ENCODE peak calls at places on chromosomes 11 and 22, in six cellular contexts. I is kidney, G is fibroblast of mammary gland, H is WTC11, V is pancreas, N is endodermal cell. W is an unnamed sample.

GRCh38 chr22:22897947-22898346 is 10.3 kb downstream of the IGLL5 start:
- DNase-seq in I (no peak), G (no peak), H (no peak), V (no peak), N (no peak), W (no peak)

GRCh38 chr11:18172686-18173085 is at the start of gene MRGPRX4:
- DNase-seq in I (no peak), G (no peak), H (no peak), V (no peak), N (no peak), W (no peak)

GRCh38 chr11:82003671-82004148 is 730.0 kb downstream of the FAM181B start:
- DNase-seq in I (no peak), G (peak; percentile 79), H (no peak), V (no peak), N (no peak), W (no peak)

GRCh38 chr22:39927544-39927943 is 26.7 kb downstream of the GRAP2 start:
- DNase-seq in I (no peak), G (no peak), H (peak; percentile 53), V (no peak), N (peak; percentile 83), W (no peak)

GRCh38 chr11:32231909-32232493 is 141.1 kb downstream of the RCN1 start:
- DNase-seq in I (no peak), G (peak; percentile 37), H (peak; percentile 64), V (no peak), N (peak; percentile 87), W (peak; percentile 37)

GRCh38 chr11:66505276-66505816 is 5.1 kb upstream of the BBS1 start:
- DNase-seq in I (no peak), G (no peak), H (no peak), V (no peak), N (no peak), W (no peak)

GRCh38 chr11:123755813-123756212 is 1.5 kb upstream of the OR6X1 start:
- DNase-seq in I (no peak), G (no peak), H (no peak), V (no peak), N (no peak), W (no peak)

GRCh38 chr22:44639891-44640617 is 62.0 kb upstream of the PRR5 start:
- DNase-seq in I (peak; percentile 70), G (no peak), H (no peak), V (no peak), N (no peak), W (no peak)

GRCh38 chr11:108871152-108871551 is 206.3 kb downstream of the DDX10 start:
- DNase-seq in I (no peak), G (peak; percentile 72), H (peak; percentile 32), V (no peak), N (peak; percentile 70), W (peak; percentile 45)

GRCh38 chr11:125070699-125071254 is 7.7 kb downstream of the SLC37A2 start:
- DNase-seq in I (peak; percentile 80), G (peak; percentile 83), H (no peak), V (peak; percentile 49), N (peak; percentile 42), W (peak; percentile 49)

GRCh38 chr22:40240671-40241070 is 62.9 kb downstream of the TNRC6B start:
- DNase-seq in I (no peak), G (no peak), H (no peak), V (no peak), N (no peak), W (no peak)

GRCh38 chr11:73221451-73221850 is 3.4 kb downstream of the P2RY2 start:
- DNase-seq in I (no peak), G (no peak), H (no peak), V (peak; percentile 18), N (no peak), W (no peak)

GRCh38 chr11:92383430-92383829 is 158.8 kb downstream of the FAT3 start:
- DNase-seq in I (no peak), G (peak; percentile 88), H (no peak), V (no peak), N (no peak), W (peak; percentile 64)

GRCh38 chr11:7973011-7973410 is 7.8 kb upstream of the NLRP10 start:
- DNase-seq in I (no peak), G (peak; percentile 31), H (no peak), V (no peak), N (no peak), W (no peak)

GRCh38 chr11:68804786-68805185 is 36.9 kb downstream of the CPT1A start:
- DNase-seq in I (no peak), G (no peak), H (peak; percentile 35), V (no peak), N (peak; percentile 76), W (no peak)

GRCh38 chr11:39786682-39787081 is 1672.8 kb downstream of the LRRC4C start:
- DNase-seq in I (peak; percentile 66), G (no peak), H (no peak), V (no peak), N (no peak), W (no peak)

GRCh38 chr11:128206476-128206875 is 380.9 kb downstream of the ETS1 start:
- DNase-seq in I (no peak), G (no peak), H (no peak), V (no peak), N (no peak), W (no peak)

GRCh38 chr11:126392638-126393023 is 37.1 kb downstream of the ST3GAL4 start:
- DNase-seq in I (no peak), G (no peak), H (no peak), V (peak; percentile 11), N (no peak), W (no peak)

GRCh38 chr11:74449369-74449931 is 17.9 kb downstream of the KCNE3 start:
- DNase-seq in I (no peak), G (peak; percentile 89), H (no peak), V (no peak), N (peak; percentile 69), W (peak; percentile 85)

GRCh38 chr11:2537896-2538855 is 93.4 kb downstream of the KCNQ1 start:
- DNase-seq in I (peak; percentile 29), G (no peak), H (no peak), V (peak; percentile 38), N (peak; percentile 37), W (no peak)

GRCh38 chr22:38706101-38706884 is 549 bp downstream of the GTPBP1 start:
- DNase-seq in I (peak; percentile 91), G (peak; percentile 29), H (peak; percentile 44), V (peak; percentile 79), N (peak; percentile 68), W (peak; percentile 17)

GRCh38 chr11:18791175-18792065 is at the start of gene PTPN5:
- DNase-seq in I (no peak), G (no peak), H (peak; percentile 64), V (no peak), N (peak; percentile 83), W (no peak)

GRCh38 chr11:9169595-9170295 is 78.3 kb upstream of the SCUBE2 start:
- DNase-seq in I (no peak), G (no peak), H (no peak), V (no peak), N (no peak), W (no peak)

GRCh38 chr11:20707876-20708275 is 38.5 kb downstream of the NELL1 start:
- DNase-seq in I (no peak), G (no peak), H (no peak), V (no peak), N (peak; percentile 60), W (no peak)

GRCh38 chr22:25082096-25082495 is 117.6 kb upstream of the CRYBB3 start:
- DNase-seq in I (no peak), G (no peak), H (no peak), V (no peak), N (no peak), W (no peak)

GRCh38 chr11:43787823-43788222 is 92.8 kb upstream of the ALKBH3 start:
- DNase-seq in I (no peak), G (no peak), H (no peak), V (no peak), N (no peak), W (no peak)

GRCh38 chr11:43790444-43790794 is 90.2 kb upstream of the ALKBH3 start:
- DNase-seq in I (no peak), G (peak; percentile 58), H (no peak), V (no peak), N (no peak), W (peak; percentile 53)

GRCh38 chr11:43786016-43786415 is 94.6 kb upstream of the ALKBH3 start:
- DNase-seq in I (no peak), G (no peak), H (no peak), V (no peak), N (no peak), W (no peak)

GRCh38 chr11:43789700-43790443 is 90.8 kb upstream of the ALKBH3 start:
- DNase-seq in I (no peak), G (peak; percentile 56), H (no peak), V (no peak), N (no peak), W (peak; percentile 72)

GRCh38 chr11:43788394-43788793 is 92.2 kb upstream of the ALKBH3 start:
- DNase-seq in I (no peak), G (no peak), H (no peak), V (no peak), N (no peak), W (no peak)
- TF ChIP-seq CTCF in I (no peak), G (no peak), H (no peak), V (no peak), N (no peak), W (no peak)

DNA sequence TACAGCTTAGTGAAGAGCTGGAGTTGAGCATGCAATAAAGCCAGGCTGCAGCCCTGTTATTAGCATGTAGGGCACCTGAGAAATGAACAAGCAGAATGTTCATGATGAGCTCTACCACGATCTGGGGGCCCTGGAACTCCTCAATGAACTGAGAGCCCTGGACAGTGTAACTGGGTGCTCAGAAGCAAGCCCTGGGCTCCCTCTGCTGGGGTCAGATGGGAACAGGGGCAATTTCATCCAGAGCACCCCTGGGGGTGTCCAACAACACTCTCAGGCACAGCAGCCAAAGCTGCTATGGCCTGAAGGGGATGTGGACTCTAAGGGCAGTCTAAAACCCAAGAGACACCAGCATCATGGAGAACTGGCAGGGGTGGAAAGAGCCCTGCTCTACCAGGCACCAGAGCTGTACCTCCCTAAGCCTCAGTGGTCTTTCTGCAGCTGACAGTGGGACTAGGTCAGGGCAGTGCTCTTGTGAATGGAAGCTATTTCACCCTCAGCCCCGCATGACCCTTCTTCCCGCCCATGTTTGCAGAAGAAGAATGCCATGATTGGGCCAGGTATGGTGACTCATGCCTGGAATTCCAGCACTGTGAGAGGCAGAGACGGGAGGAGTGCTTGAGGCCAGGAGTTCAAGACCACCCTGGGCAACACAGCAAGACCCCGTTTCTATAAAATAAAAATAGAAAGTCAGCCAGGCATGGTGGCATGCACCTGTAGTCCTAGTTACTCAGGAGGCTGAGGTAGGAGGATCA is 28.9 kb downstream of the THOC5 start:
- DNase-seq in I (no peak), G (peak; percentile 25), H (peak; percentile 61), V (no peak), N (peak; percentile 77), W (peak; percentile 27)
- TF ChIP-seq CTCF in I (peak; percentile 22), G (peak; percentile 39), H (peak; percentile 30), V (no peak), N (peak; percentile 76), W (peak; percentile 71)

GRCh38 chr11:129699711-129700304 is 115.8 kb upstream of the TMEM45B start:
- DNase-seq in I (no peak), G (no peak), H (no peak), V (no peak), N (no peak), W (no peak)
- TF ChIP-seq CTCF in I (no peak), G (no peak), H (peak; percentile 9), V (no peak), N (peak; percentile 46), W (peak; percentile 35)

DNA sequence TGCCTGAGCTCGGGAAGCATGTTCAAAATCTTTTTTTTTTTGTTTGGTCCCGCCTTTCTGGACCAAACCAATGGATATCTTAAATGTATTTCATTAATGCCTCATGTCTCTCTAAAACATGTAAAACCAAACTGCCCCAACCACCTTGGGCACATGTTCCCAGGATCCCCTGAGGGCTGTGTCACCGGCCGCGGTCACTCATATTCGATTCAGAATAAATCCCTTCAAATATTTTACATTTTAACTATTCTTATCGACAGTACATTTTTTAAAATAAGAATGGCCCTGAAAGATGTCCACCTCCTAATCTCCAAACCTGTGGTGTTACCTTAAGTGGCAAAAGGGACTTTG is 2.1 kb downstream of the RNH1 start:
- DNase-seq in I (no peak), G (no peak), H (no peak), V (no peak), N (no peak), W (no peak)
- TF ChIP-seq CTCF in I (no peak), G (no peak), H (no peak), V (no peak), N (no peak), W (no peak)